ENCODE peak calls at places on chromosomes 5 and 9, in ten cellular contexts. X is cardiac muscle cell, W is adipocyte, V is heart right ventricle, S is germinal center, E is fibroblast of the conjunctiva, Y is T-cell, D is neural crest cell, L is NCI-H1694, C is HT-29. N is an unnamed sample.

GRCh38 chr9:131441441-131441840 is 47.6 kb downstream of the PRRC2B start:
- DNase-seq in D (no peak), Y (no peak), E (no peak), L (no peak), X (no peak), V (no peak), S (peak), C (no peak), W (no peak), N (no peak)

GRCh38 chr9:106284300-106284699 is 578.7 kb upstream of the ZNF462 start:
- DNase-seq in V (no peak), Y (no peak), W (no peak), E (no peak), X (peak), D (peak), C (peak), S (no peak), L (peak), N (no peak)

GRCh38 chr5:121006206-121006605 is 542.1 kb downstream of the PRR16 start:
- DNase-seq in Y (no peak), W (no peak), L (no peak), S (no peak), V (no peak), C (no peak), X (no peak), D (no peak), E (no peak), N (no peak)

GRCh38 chr5:178483620-178484019 is 106.6 kb downstream of the COL23A1 start:
- DNase-seq in L (no peak), Y (peak), V (peak), E (no peak), X (no peak), D (no peak), W (no peak), C (no peak), S (no peak), N (peak)

GRCh38 chr5:32331217-32331926 is 18.6 kb upstream of the MTMR12 start:
- DNase-seq in L (no peak), X (no peak), S (no peak), W (no peak), V (no peak), Y (no peak), D (no peak), C (peak), E (no peak), N (no peak)

GRCh38 chr5:132459031-132459982 is 31.3 kb downstream of the IRF1 start:
- DNase-seq in X (no peak), D (no peak), C (peak), L (no peak), W (peak), E (peak), S (no peak), V (no peak), Y (no peak), N (no peak)

GRCh38 chr5:168073991-168074800 is 217.2 kb upstream of the WWC1 start:
- DNase-seq in E (no peak), L (no peak), V (no peak), C (no peak), X (no peak), W (peak), D (no peak), S (no peak), Y (no peak), N (no peak)

GRCh38 chr9:92384373-92384772 is 20.0 kb downstream of the OGN start:
- DNase-seq in C (no peak), V (no peak), L (no peak), Y (no peak), X (no peak), S (no peak), D (no peak), E (peak), W (peak), N (no peak)

GRCh38 chr5:120463991-120464626 is at the start of gene PRR16:
- DNase-seq in S (peak), E (no peak), V (peak), C (no peak), W (peak), L (no peak), Y (no peak), X (peak), D (peak), N (no peak)